ENCODE peak calls at places on chromosomes 1 and 21, in four cellular contexts. Y is upper lobe of right lung, B is body of pancreas, C is uterus. L is an unnamed sample.

GRCh38 chr1:48099011-48099550 is 101.9 kb upstream of the TRABD2B start:
- DNase-seq in Y (no peak), C (no peak), B (no peak), L (no peak)

GRCh38 chr21:33870768-33871167 is 44.8 kb downstream of the ATP5PO start:
- DNase-seq in C (no peak), B (no peak), Y (peak; percentile 16), L (no peak)

GRCh38 chr1:34199927-34200326 is 23.2 kb downstream of the C1orf94 start:
- DNase-seq in B (no peak), C (no peak), Y (no peak), L (peak; percentile 30)

GRCh38 chr21:33121715-33122475 is 52.0 kb downstream of the OLIG1 start:
- DNase-seq in Y (no peak), B (no peak), C (no peak), L (peak; percentile 18)

GRCh38 chr1:203871114-203871875 is 9.9 kb downstream of the SNRPE start:
- DNase-seq in C (peak; percentile 23), Y (no peak), B (peak; percentile 57), L (peak; percentile 89)

GRCh38 chr1:232538224-232538942 is 91.5 kb downstream of the SIPA1L2 start:
- DNase-seq in B (no peak), Y (no peak), C (no peak), L (no peak)

GRCh38 chr1:101150266-101150665 is 86.6 kb upstream of the S1PR1 start:
- DNase-seq in Y (no peak), B (no peak), C (no peak), L (no peak)

GRCh38 chr1:113763651-113764050 is 4.4 kb upstream of the PHTF1 start:
- DNase-seq in C (no peak), Y (no peak), B (no peak), L (no peak)

GRCh38 chr1:109573785-109574184 is 25.4 kb downstream of the GNAI3 start:
- DNase-seq in Y (no peak), B (no peak), C (no peak), L (no peak)

GRCh38 chr1:97668945-97669344 is 251.9 kb downstream of the DPYD start:
- DNase-seq in B (peak; percentile 2), Y (no peak), C (no peak), L (peak; percentile 36)

GRCh38 chr1:86788300-86789206 is 84.2 kb downstream of the SH3GLB1 start:
- DNase-seq in C (no peak), Y (no peak), B (peak; percentile 37), L (peak; percentile 98)

GRCh38 chr1:244289976-244290375 is 161.7 kb downstream of the ADSS2 start:
- DNase-seq in Y (no peak), C (no peak), B (no peak), L (no peak)

GRCh38 chr1:152515454-152515823 is 1.2 kb downstream of the CRCT1 start:
- DNase-seq in C (no peak), B (no peak), Y (no peak), L (peak; percentile 8)

GRCh38 chr1:94621392-94621791 is 79.8 kb upstream of the F3 start:
- DNase-seq in B (peak; percentile 41), Y (peak; percentile 70), C (no peak), L (no peak)

GRCh38 chr1:230159580-230159979 is 92.5 kb downstream of the GALNT2 start:
- DNase-seq in B (no peak), Y (no peak), C (no peak), L (no peak)

GRCh38 chr1:155174334-155175280 is 958 bp downstream of the TRIM46 start:
- DNase-seq in B (peak; percentile 18), C (no peak), Y (peak; percentile 68), L (peak; percentile 28)

GRCh38 chr21:29372063-29372802 is 73.5 kb downstream of the BACH1 start:
- DNase-seq in B (peak; percentile 78), C (peak; percentile 33), Y (no peak), L (peak; percentile 91)

GRCh38 chr1:229087339-229087738 is 183.6 kb upstream of the RAB4A start:
- DNase-seq in B (no peak), Y (no peak), C (no peak), L (peak; percentile 8)

GRCh38 chr1:202150607-202151006 is 6.1 kb upstream of the ARL8A start:
- DNase-seq in B (no peak), Y (no peak), C (no peak), L (no peak)

GRCh38 chr1:86914998-86915736 is 732 bp downstream of the HS2ST1 start:
- DNase-seq in Y (peak; percentile 72), B (peak; percentile 61), C (peak; percentile 36), L (peak; percentile 59)

GRCh38 chr1:216528816-216529215 is 105.6 kb upstream of the USH2A start:
- DNase-seq in C (no peak), Y (no peak), B (peak; percentile 32), L (no peak)

GRCh38 chr1:10692401-10693021 is 103.9 kb downstream of the CASZ1 start:
- DNase-seq in B (peak; percentile 76), C (no peak), Y (peak; percentile 87), L (no peak)

GRCh38 chr1:179586107-179586823 is 5.4 kb upstream of the TDRD5 start:
- DNase-seq in B (peak; percentile 79), C (peak; percentile 33), Y (peak; percentile 78), L (peak; percentile 6)

GRCh38 chr21:7947422-7947821 is 2574.0 kb upstream of the TPTE start:
- DNase-seq in B (no peak), C (no peak), Y (no peak), L (no peak)
- H3K4me3 ChIP-seq in B (no peak overlapping the region), C (no peak overlapping the region), Y (no peak overlapping the region), L (no peak overlapping the region)

GRCh38 chr1:194870860-194871259 is 1684.4 kb upstream of the B3GALT2 start:
- DNase-seq in C (no peak), B (no peak), Y (no peak), L (no peak)
- TF ChIP-seq CTCF in C (no peak), B (no peak), Y (no peak), L (no peak)

DNA sequence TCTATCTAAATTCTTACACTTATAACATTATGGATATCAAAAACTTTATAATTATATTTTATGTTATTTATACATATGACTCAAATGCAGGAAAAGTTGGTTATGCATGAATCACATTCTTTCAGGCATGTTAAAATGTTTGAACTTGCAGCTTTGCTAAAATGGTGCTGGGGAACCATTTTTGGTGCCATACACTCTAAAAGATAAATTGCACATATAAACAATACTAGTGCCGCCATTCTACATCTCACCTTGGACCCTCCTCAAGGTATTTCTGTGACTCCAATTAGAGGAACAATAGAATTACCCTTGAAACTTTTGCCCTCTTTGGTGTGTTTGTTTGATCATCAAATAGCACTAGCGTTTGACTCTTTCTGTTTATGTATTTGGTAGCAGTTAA is 980 bp downstream of the PRKACB start:
- DNase-seq in Y (no peak), B (no peak), C (no peak), L (no peak)
- H3K4me3 ChIP-seq in Y (peak overlapping the region; percentile 34), B (no peak overlapping the region), C (no peak overlapping the region), L (no peak overlapping the region)

GRCh38 chr1:22380024-22380785 is 71.4 kb upstream of the ZBTB40 start:
- DNase-seq in C (no peak), B (no peak), Y (no peak), L (no peak)
- TF ChIP-seq CTCF in C (no peak), B (no peak), Y (no peak), L (no peak)

DNA sequence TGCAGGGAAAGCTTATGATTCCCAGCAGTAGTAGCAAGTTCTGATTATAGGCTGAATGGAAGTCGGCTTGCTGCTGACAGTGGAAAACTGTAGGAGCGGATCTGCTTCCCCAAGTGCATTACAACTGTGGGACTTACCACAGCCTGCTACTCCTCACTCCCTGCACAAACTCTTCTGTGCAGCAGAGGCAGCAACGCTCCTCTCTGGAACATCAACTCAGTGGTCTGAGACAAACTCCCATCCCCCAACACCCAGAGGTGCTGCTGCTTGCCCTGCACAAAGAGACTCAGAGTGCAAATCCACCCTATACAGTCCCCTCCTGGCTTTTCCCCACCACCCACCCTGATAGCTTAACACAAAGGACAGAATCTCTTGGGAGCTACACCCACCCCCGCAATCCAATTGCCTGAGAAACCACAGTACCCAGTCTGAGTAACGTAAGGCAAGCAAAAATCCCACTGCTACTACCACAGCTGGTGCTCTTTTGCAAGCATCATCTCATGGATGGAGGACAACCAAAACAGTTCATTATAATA is 1455.2 kb downstream of the AMY1C start:
- DNase-seq in C (no peak), Y (no peak), B (no peak), L (no peak)
- H3K4me3 ChIP-seq in C (no peak overlapping the region), Y (no peak overlapping the region), B (no peak overlapping the region), L (no peak overlapping the region)

L was measured in fibroblast of the aortic adventitia.